ENCODE peak calls at places on chromosomes 12 and 14, in seven cellular contexts. Q, X, O, H, K, I and E are unnamed samples.

GRCh38 chr12:24760162-24760561 is 188.7 kb downstream of the BCAT1 start:
- DNase-seq in Q (no peak), X (no peak), O (no peak), H (peak; percentile 38), K (no peak), I (no peak), E (no peak)

GRCh38 chr12:124160102-124160501 is 134.8 kb upstream of the RFLNA start:
- DNase-seq in Q (no peak), X (no peak), O (no peak), H (peak; percentile 60), K (no peak), I (no peak), E (no peak)

GRCh38 chr14:100982764-100983163 is 79.2 kb upstream of the RTL1 start:
- DNase-seq in Q (no peak), X (no peak), O (no peak), H (no peak), K (no peak), I (peak; percentile 43), E (no peak)

GRCh38 chr12:104730761-104731160 is 227.3 kb downstream of the SLC41A2 start:
- DNase-seq in Q (no peak), X (no peak), O (no peak), H (no peak), K (no peak), I (no peak), E (no peak)

GRCh38 chr14:88036422-88036821 is 31.5 kb downstream of the GPR65 start:
- DNase-seq in Q (no peak), X (no peak), O (no peak), H (peak; percentile 7), K (no peak), I (no peak), E (no peak)

GRCh38 chr14:96079066-96079465 is 39.9 kb downstream of the C14orf132 start:
- DNase-seq in Q (no peak), X (no peak), O (no peak), H (no peak), K (no peak), I (no peak), E (no peak)

GRCh38 chr14:73231874-73232851 is 5.1 kb upstream of the PAPLN start:
- DNase-seq in Q (no peak), X (peak; percentile 83), O (no peak), H (peak; percentile 62), K (no peak), I (no peak), E (no peak)

GRCh38 chr12:116015525-116015924 is 262.0 kb downstream of the MED13L start:
- DNase-seq in Q (no peak), X (no peak), O (peak; percentile 82), H (peak; percentile 35), K (no peak), I (peak; percentile 68), E (no peak)

GRCh38 chr12:4535092-4535491 is 3.6 kb upstream of the RAD51AP1 start:
- DNase-seq in Q (no peak), X (no peak), O (no peak), H (no peak), K (no peak), I (no peak), E (peak; percentile 40)

GRCh38 chr12:44874981-44875416 is 1.1 kb downstream of the NELL2 start:
- DNase-seq in Q (no peak), X (peak; percentile 23), O (no peak), H (peak; percentile 63), K (no peak), I (no peak), E (peak; percentile 1)

GRCh38 chr12:51082561-51083139 is 746 bp downstream of the CSRNP2 start:
- DNase-seq in Q (peak; percentile 16), X (peak; percentile 30), O (peak; percentile 46), H (no peak), K (peak; percentile 19), I (peak; percentile 39), E (no peak)

GRCh38 chr14:63192085-63192484 is 12.2 kb upstream of the RHOJ start:
- DNase-seq in Q (peak; percentile 15), X (no peak), O (no peak), H (no peak), K (no peak), I (peak; percentile 23), E (no peak)

GRCh38 chr12:122942609-122943008 is 23.7 kb downstream of the ABCB9 start:
- DNase-seq in Q (no peak), X (no peak), O (peak; percentile 43), H (no peak), K (no peak), I (peak; percentile 31), E (no peak)

GRCh38 chr14:74595006-74595735 is 16.9 kb downstream of the LTBP2 start:
- DNase-seq in Q (peak; percentile 87), X (no peak), O (peak; percentile 85), H (no peak), K (peak; percentile 95), I (peak; percentile 73), E (no peak)

GRCh38 chr14:75702107-75702506 is 41.1 kb downstream of the TTLL5 start:
- DNase-seq in Q (no peak), X (no peak), O (no peak), H (no peak), K (no peak), I (no peak), E (no peak)

GRCh38 chr14:52080817-52081755 is 12.2 kb upstream of the NID2 start:
- DNase-seq in Q (no peak), X (no peak), O (peak; percentile 92), H (no peak), K (no peak), I (peak; percentile 96), E (no peak)

GRCh38 chr12:53737951-53738833 is 10.9 kb upstream of the CALCOCO1 start:
- DNase-seq in Q (no peak), X (peak; percentile 83), O (no peak), H (peak; percentile 62), K (no peak), I (no peak), E (no peak)
- H3K27me3 ChIP-seq in Q (peaks cover 68% of the 10 kb centered on the region), X (no peaks in the 10 kb centered on the region), O (peaks cover 50% of the 10 kb centered on the region), H (peaks cover 100% of the 10 kb centered on the region), K (no peaks in the 10 kb centered on the region), I (peaks cover 79% of the 10 kb centered on the region), E (peaks cover 9% of the 10 kb centered on the region)

DNA sequence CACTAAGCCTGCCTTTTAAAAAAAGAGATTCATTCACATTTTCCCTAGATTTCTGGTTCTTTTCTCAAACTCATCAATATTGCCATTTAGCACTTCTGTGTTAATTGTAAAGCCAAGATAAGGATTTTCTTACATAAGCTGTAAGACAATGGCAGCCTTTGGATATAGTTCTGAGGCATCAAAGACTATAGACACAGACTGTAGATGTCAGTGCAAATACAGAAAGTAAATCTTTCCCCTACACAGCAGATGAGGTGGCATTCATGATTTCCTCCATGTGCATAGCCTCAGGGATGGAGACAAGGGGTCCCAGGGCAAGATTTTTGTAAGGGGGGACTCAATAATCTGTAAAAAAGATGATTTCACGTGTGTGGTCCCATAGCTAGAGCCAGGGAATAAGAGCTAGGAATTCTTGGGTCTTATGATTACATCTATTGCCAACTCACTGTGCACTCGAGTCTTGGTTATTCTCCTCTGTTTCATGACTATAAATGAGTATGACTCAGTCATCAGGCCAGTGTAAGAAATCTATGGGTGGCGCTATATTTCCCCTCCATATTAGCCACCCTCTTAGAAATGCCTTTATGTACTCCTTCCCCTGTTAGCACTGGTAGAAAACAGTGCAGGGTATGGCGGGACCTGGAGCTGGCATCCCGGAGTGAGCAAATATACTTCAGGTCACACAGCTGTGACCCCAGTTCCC is 207.5 kb downstream of the EXOC5 start:
- DNase-seq in Q (no peak), X (no peak), O (no peak), H (no peak), K (no peak), I (no peak), E (no peak)
- TF ChIP-seq CTCF in Q (no peak), X (no peak), O (no peak), H (no peak), K (no peak), I (no peak), E (no peak)

DNA sequence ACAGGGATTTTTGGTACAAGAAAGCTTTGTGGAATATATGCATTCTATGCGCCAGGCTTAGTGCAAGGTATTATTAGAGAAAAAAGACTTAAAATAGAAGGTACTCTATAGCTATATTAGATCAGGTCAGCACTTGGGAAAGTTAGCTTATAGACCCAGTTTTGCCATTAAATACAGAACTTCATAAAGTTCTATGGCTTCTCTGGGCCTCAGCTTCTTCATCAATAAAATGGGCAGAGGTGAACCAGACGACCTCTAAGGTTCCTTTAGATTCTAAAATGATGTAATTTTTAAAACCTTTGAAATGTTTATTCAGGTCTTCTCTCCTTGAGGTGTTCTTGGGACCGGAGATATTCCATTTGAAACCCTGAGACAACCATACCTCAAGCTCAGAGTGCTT is 7.1 kb downstream of the CNPY2 start:
- DNase-seq in Q (no peak), X (no peak), O (no peak), H (no peak), K (no peak), I (no peak), E (no peak)
- H3K4me3 ChIP-seq in Q (no peak overlapping the region), X (no peak overlapping the region), O (no peak overlapping the region), H (no peak overlapping the region), K (no peak overlapping the region), I (no peak overlapping the region), E (no peak overlapping the region)

DNA sequence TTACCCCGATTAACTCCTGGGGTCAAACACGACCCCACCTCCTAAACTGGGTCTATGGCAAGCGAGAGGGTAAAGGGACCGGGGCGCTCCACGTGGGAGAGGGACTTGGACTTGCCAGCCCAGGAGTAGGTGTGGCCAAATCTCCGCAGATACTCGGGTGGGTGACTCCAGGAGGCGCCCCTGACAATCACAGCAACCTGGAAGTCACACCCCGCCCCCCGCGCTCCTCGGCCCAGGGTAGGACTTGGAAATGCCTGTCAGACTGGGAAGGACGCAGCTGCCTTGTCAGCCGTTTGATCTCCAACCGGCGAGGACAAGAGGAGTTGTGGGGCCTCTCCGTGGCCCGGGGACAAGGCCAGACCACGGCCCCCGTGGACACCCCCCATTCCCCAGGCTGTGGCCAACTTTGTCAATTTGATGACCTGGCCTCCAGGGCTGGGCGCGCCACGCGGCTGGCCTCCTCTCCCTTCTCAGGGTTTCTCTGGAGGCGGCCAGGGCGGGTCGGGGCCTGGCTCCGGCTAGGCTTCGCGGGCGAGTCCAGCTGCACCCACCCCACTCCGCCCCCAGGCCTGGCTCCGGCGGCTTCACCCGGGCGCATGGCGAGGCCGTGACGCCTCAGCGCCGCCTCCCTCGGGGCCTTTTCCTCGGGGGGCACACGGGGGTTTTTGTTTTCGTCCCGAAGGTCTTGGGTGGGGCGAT is 1.2 kb upstream of the BCL11B start:
- DNase-seq in Q (no peak), X (peak; percentile 82), O (no peak), H (peak; percentile 68), K (no peak), I (no peak), E (peak; percentile 36)
- H3K27me3 ChIP-seq in Q (peaks cover 84% of the 10 kb centered on the region), X (peaks cover 59% of the 10 kb centered on the region), O (peaks cover 46% of the 10 kb centered on the region), H (peaks cover 97% of the 10 kb centered on the region), K (peaks cover 19% of the 10 kb centered on the region), I (peaks cover 63% of the 10 kb centered on the region), E (peaks cover 4% of the 10 kb centered on the region)

DNA sequence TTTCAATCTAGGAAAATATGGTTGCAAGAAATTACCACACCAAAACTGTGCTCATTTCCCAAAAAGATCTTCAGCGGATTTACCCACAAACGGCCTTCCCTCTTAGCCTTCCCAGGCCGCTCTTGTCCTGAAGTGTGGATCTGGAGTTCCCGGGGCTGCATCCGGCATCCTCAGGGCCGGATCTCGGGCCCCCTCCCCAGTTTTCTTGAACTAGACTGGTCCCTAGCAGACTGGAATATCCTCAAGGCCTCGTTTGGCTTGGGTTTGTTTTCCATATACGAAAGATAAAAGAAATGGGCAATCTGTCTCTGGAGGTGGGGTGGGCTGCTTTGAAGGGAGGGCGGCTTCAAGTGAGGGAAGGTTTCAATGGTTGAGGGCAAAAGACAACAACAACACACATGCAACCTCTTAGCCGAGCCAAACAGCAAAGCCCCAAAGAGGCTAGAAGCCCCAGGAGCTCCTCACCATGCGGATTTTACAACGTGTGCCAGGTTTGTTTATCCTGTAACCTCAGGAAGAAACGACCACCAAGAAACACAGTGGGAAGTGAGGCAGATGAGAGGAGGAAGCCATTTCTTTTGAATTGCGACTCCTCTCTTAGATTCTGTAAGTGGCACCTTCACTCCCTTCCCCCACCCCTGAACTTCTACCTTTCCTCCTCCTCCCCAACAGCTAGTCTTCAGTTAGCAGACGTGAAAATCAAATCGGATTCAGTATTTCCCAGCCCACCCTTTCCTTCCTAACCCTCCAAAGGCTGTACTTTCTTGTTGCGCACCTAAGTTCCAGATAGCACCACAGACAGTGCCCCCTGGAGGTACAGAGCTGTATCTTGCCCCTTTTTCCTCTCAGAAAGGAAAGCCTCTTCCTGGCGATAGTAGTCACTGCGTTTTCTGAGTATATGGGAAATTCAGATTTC is 2.6 kb downstream of the MYF6 start:
- DNase-seq in Q (no peak), X (no peak), O (no peak), H (peak; percentile 75), K (no peak), I (no peak), E (no peak)
- TF ChIP-seq CTCF in Q (peak; percentile 8), X (peak; percentile 44), O (no peak), H (peak; percentile 89), K (no peak), I (no peak), E (peak; percentile 34)